ENCODE peak calls at places on chromosomes 13 and 19, in six cellular contexts. One of them, this sample, is unnamed.

GRCh38 chr13:57345526-57345925 is 178.5 kb downstream of the PRR20E start:
- DNase-seq in GM12864: no peak
- DNase-seq in choroid plexus epithelial cell: no peak
- DNase-seq in psoas muscle: no peak
- DNase-seq in body of pancreas: no peak
- DNase-seq in fibroblast of pulmonary artery: no peak
- DNase-seq in this sample: no peak

GRCh38 chr13:100944791-100945345 is 270.3 kb upstream of the TMTC4 start:
- DNase-seq in choroid plexus epithelial cell: no peak
- DNase-seq in psoas muscle: no peak
- DNase-seq in GM12864: no peak
- DNase-seq in fibroblast of pulmonary artery: no peak
- DNase-seq in body of pancreas: no peak
- DNase-seq in this sample: no peak

GRCh38 chr13:55244991-55245644 is 1895.6 kb upstream of the PRR20A start:
- DNase-seq in psoas muscle: no peak
- DNase-seq in body of pancreas: peak; percentile 12
- DNase-seq in GM12864: no peak
- DNase-seq in fibroblast of pulmonary artery: no peak
- DNase-seq in choroid plexus epithelial cell: no peak
- DNase-seq in this sample: no peak

GRCh38 chr13:106349080-106349841 is 186.2 kb downstream of the EFNB2 start:
- DNase-seq in choroid plexus epithelial cell: peak; percentile 36
- DNase-seq in psoas muscle: no peak
- DNase-seq in fibroblast of pulmonary artery: no peak
- DNase-seq in body of pancreas: peak; percentile 35
- DNase-seq in GM12864: no peak
- DNase-seq in this sample: no peak

GRCh38 chr19:46133777-46134231 is 9.3 kb upstream of the IGFL3 start:
- DNase-seq in GM12864: no peak
- DNase-seq in choroid plexus epithelial cell: no peak
- DNase-seq in psoas muscle: no peak
- DNase-seq in body of pancreas: no peak
- DNase-seq in fibroblast of pulmonary artery: peak; percentile 10
- DNase-seq in this sample: no peak

GRCh38 chr13:112768795-112769411 is 79.1 kb downstream of the ATP11A start:
- DNase-seq in body of pancreas: no peak
- DNase-seq in fibroblast of pulmonary artery: no peak
- DNase-seq in GM12864: no peak
- DNase-seq in choroid plexus epithelial cell: no peak
- DNase-seq in psoas muscle: peak; percentile 89
- DNase-seq in this sample: no peak

GRCh38 chr13:23928985-23929384 is 31.7 kb upstream of the C1QTNF9B start:
- DNase-seq in body of pancreas: no peak
- DNase-seq in psoas muscle: no peak
- DNase-seq in choroid plexus epithelial cell: peak; percentile 84
- DNase-seq in GM12864: no peak
- DNase-seq in fibroblast of pulmonary artery: peak; percentile 71
- DNase-seq in this sample: peak; percentile 59

GRCh38 chr19:11596156-11596555 is 1.1 kb upstream of the ZNF627 start:
- DNase-seq in body of pancreas: no peak
- DNase-seq in choroid plexus epithelial cell: no peak
- DNase-seq in fibroblast of pulmonary artery: no peak
- DNase-seq in psoas muscle: no peak
- DNase-seq in GM12864: no peak
- DNase-seq in this sample: no peak

GRCh38 chr19:46546194-46546896 is 50.7 kb upstream of the PNMA8B start:
- DNase-seq in GM12864: no peak
- DNase-seq in psoas muscle: peak; percentile 61
- DNase-seq in choroid plexus epithelial cell: peak; percentile 77
- DNase-seq in body of pancreas: peak; percentile 81
- DNase-seq in fibroblast of pulmonary artery: peak; percentile 60
- DNase-seq in this sample: no peak

GRCh38 chr19:2219726-2220125 is 16.4 kb downstream of the PLEKHJ1 start:
- DNase-seq in choroid plexus epithelial cell: no peak
- DNase-seq in fibroblast of pulmonary artery: no peak
- DNase-seq in psoas muscle: no peak
- DNase-seq in body of pancreas: no peak
- DNase-seq in GM12864: no peak
- DNase-seq in this sample: no peak

GRCh38 chr19:19387108-19387507 is 18.4 kb upstream of the GATAD2A start:
- DNase-seq in choroid plexus epithelial cell: no peak
- DNase-seq in fibroblast of pulmonary artery: no peak
- DNase-seq in GM12864: no peak
- DNase-seq in psoas muscle: no peak
- DNase-seq in body of pancreas: no peak
- DNase-seq in this sample: no peak

GRCh38 chr19:19384486-19384885 is 21.0 kb upstream of the GATAD2A start:
- DNase-seq in fibroblast of pulmonary artery: no peak
- DNase-seq in body of pancreas: no peak
- DNase-seq in psoas muscle: no peak
- DNase-seq in GM12864: no peak
- DNase-seq in choroid plexus epithelial cell: no peak
- DNase-seq in this sample: no peak

GRCh38 chr19:19385131-19385899 is 20.2 kb upstream of the GATAD2A start:
- DNase-seq in body of pancreas: peak; percentile 100
- DNase-seq in GM12864: peak; percentile 99
- DNase-seq in choroid plexus epithelial cell: peak; percentile 100
- DNase-seq in psoas muscle: peak; percentile 100
- DNase-seq in fibroblast of pulmonary artery: peak; percentile 100
- DNase-seq in this sample: peak; percentile 97

GRCh38 chr19:19385900-19386339 is 19.6 kb upstream of the GATAD2A start:
- DNase-seq in choroid plexus epithelial cell: peak; percentile 41
- DNase-seq in fibroblast of pulmonary artery: no peak
- DNase-seq in GM12864: no peak
- DNase-seq in psoas muscle: no peak
- DNase-seq in body of pancreas: no peak
- DNase-seq in this sample: no peak

GRCh38 chr19:19386373-19386869 is 19.1 kb upstream of the GATAD2A start:
- DNase-seq in psoas muscle: no peak
- DNase-seq in body of pancreas: no peak
- DNase-seq in fibroblast of pulmonary artery: no peak
- DNase-seq in choroid plexus epithelial cell: no peak
- DNase-seq in GM12864: no peak
- DNase-seq in this sample: no peak
- TF ChIP-seq CTCF in psoas muscle: no peak
- TF ChIP-seq CTCF in body of pancreas: no peak
- TF ChIP-seq CTCF in fibroblast of pulmonary artery: peak; percentile 16
- TF ChIP-seq CTCF in choroid plexus epithelial cell: peak; percentile 40
- TF ChIP-seq CTCF in GM12864: peak; percentile 30
- TF ChIP-seq CTCF in this sample: peak; percentile 10

DNA sequence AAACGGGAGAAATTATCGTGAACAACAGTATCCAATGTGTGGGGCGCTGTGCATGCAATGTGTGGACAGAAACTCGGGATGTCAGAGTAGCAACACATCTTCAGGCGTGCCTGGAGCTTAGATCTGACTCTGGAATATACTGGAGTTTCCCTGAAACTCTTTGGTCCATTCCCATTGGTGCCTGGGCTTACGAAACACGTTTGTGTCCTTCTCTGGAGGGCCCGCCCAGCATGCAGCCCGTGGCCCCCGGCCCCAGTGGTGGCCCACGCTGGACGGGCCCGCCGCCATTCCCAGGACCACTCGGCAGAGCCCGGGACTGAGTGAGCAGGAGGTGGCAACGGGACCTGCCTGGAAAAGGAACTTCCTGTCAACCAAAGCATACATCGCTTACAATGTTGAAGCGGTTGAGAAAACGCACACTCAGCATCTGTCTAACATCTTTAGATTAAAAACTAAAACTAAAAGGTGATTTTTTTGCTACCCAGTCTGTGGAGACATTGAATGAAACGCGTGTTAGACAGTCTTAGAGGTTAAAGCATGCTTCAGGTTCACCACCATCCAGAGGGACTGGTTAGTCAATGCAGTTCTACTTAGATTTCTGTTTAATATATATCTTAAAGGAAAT is 19.3 kb upstream of the TIMM44 start:
- DNase-seq in fibroblast of pulmonary artery: no peak
- DNase-seq in choroid plexus epithelial cell: no peak
- DNase-seq in body of pancreas: no peak
- DNase-seq in psoas muscle: no peak
- DNase-seq in GM12864: no peak
- DNase-seq in this sample: no peak
- H3K4me3 ChIP-seq in fibroblast of pulmonary artery: no peak overlapping the region
- H3K4me3 ChIP-seq in choroid plexus epithelial cell: no peak overlapping the region
- H3K4me3 ChIP-seq in body of pancreas: no peak overlapping the region
- H3K4me3 ChIP-seq in psoas muscle: no peak overlapping the region
- H3K4me3 ChIP-seq in GM12864: no peak overlapping the region
- H3K4me3 ChIP-seq in this sample: no peak overlapping the region

DNA sequence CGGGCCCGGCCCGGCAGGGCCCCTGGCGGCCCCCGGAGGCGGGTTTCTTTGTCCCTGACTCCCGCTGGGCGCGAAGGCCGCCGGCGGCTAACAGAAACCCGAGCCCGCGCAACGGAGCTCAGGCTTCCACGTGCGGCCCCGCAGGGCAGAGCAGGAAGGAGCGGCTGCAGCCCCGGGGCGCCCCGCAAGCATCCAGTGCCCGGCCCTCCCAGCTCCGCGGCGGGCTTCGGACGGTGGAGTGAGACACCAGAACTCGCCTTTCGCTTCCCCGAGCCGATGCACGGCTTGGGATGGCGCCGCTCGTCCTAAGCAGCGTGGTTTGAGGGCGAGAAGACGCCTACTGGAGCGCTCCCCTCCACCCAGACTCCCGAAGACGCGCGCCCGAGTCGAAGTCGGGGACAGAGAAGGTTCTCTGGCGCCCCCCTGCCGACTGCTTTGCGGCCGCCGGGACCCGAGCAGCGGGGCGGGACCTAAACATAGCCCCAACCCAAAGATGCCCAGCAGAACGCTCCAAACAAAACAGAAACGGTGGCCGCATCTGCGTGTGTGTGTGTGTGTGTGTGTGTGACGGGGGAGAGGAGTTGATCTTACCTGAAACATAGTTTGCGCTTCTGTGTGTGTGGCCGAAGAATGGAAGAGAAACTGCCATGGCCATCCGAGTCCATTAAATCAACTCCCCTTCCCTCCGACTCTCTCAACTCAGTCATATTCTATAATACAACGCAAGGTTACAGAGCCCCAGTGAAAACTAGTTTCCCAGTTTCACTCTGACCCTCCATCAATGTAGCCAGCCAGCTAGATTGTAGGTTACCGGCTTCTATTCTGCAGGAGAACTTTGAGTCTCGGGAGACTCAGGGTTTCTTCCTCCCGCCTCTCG is 629 bp upstream of the FGF9 start:
- DNase-seq in choroid plexus epithelial cell: peak; percentile 37
- DNase-seq in fibroblast of pulmonary artery: peak; percentile 42
- DNase-seq in GM12864: no peak
- DNase-seq in psoas muscle: peak; percentile 66
- DNase-seq in body of pancreas: peak; percentile 66
- DNase-seq in this sample: no peak
- TF ChIP-seq CTCF in choroid plexus epithelial cell: no peak
- TF ChIP-seq CTCF in fibroblast of pulmonary artery: no peak
- TF ChIP-seq CTCF in GM12864: no peak
- TF ChIP-seq CTCF in psoas muscle: no peak
- TF ChIP-seq CTCF in body of pancreas: no peak
- TF ChIP-seq CTCF in this sample: peak; percentile 24

DNA sequence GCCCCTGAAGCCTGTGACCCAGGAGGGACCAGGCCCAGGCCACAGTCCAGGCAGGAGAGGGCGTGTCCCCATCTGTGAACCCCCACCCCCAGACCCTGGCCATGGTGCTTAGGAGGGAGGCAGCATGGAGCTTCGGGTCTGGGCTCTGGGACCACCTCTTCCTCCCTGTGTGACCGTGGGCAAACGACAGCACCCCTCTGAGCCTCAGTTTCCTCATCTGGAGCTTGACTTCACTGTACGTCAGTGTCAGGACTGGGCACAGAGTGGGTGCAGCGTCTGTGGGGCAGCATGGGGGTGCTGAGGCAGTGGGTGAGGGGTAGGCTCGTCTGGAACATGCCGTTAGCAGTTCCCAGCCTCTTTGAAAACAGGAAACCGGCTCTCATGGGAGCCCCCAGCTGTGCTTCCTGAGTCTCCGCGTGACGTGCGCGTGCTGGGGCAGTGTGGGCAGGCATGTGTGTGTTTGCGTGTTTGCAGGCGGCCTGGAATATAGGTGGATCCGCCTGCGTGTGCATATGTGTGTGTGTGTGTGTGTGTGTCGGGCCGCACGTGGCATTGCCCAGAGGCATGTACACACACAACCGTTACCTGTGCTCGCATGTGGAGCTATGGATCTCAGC is 15.7 kb downstream of the ARRDC2 start:
- DNase-seq in body of pancreas: peak; percentile 59
- DNase-seq in choroid plexus epithelial cell: peak; percentile 96
- DNase-seq in psoas muscle: peak; percentile 94
- DNase-seq in GM12864: no peak
- DNase-seq in fibroblast of pulmonary artery: peak; percentile 84
- DNase-seq in this sample: no peak
- H3K4me3 ChIP-seq in body of pancreas: no peak overlapping the region
- H3K4me3 ChIP-seq in choroid plexus epithelial cell: no peak overlapping the region
- H3K4me3 ChIP-seq in psoas muscle: peak overlapping the region; percentile 59
- H3K4me3 ChIP-seq in GM12864: peak overlapping the region; percentile 16
- H3K4me3 ChIP-seq in fibroblast of pulmonary artery: no peak overlapping the region
- H3K4me3 ChIP-seq in this sample: no peak overlapping the region

DNA sequence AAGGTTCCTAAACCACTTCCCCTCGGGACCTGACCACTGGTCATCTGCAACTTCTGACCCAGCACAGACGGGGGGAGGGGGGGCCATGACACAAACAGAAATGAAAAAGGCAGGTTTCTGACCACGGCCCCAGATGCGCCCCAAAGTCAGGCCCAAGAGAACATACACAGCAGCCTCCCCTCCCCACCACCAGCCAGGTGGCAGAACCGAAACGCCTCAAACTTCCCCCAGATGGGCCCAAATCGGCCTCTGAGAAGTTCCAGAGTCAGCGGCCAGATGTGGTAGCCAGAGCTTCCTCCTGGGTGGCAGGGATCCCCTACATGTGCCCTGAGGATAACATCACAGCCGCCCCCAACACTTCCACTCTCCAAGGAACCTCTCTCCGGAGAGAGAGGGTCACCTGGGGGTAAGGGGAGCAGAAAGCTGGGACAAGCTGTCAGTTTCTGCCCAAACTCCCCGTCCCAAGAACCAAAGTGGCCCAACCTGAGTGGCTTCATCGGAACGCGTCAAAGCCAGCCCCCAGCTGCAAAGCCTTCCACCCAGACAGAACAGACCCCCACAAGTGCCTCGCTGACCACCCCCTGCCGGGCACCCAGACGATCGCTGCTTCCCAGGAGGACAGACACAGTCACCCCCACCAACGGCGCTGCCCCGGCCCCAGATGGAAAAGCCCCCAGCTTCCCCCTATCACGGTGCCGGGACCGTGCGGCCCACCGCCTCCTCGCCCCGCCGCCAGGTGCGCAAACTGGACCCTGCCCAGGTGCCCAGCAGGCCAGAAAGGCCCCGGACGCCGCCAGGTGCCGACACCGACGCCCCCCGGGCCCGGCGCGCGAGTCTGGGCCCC is 800 bp downstream of the ELL start:
- DNase-seq in choroid plexus epithelial cell: no peak
- DNase-seq in psoas muscle: peak; percentile 74
- DNase-seq in GM12864: peak; percentile 47
- DNase-seq in fibroblast of pulmonary artery: no peak
- DNase-seq in body of pancreas: peak; percentile 41
- DNase-seq in this sample: no peak
- TF ChIP-seq CTCF in choroid plexus epithelial cell: peak; percentile 4
- TF ChIP-seq CTCF in psoas muscle: no peak
- TF ChIP-seq CTCF in GM12864: peak; percentile 8
- TF ChIP-seq CTCF in fibroblast of pulmonary artery: no peak
- TF ChIP-seq CTCF in body of pancreas: no peak
- TF ChIP-seq CTCF in this sample: peak; percentile 20